ENCODE peak calls at places on chromosomes 2 and 18, in five cellular contexts. I is A549, Y is K562, P is HepG2, N is endothelial cell of umbilical vein. D is an unnamed sample. For H3K9me3, the result is how much of the 10 kb centered on the place peaks cover.

GRCh38 chr18:41391616-41392610 is 563.1 kb upstream of the PIK3C3 start:
- DNase-seq in I (peak), Y (no peak), P (peak), N (peak), D (no peak)

GRCh38 chr2:28780496-28780895 is 28.9 kb downstream of the PPP1CB start:
- DNase-seq in I (no peak), Y (no peak), P (no peak), N (no peak), D (no peak)

GRCh38 chr2:9310390-9310789 is 103.8 kb downstream of the ASAP2 start:
- DNase-seq in I (peak), Y (no peak), P (no peak), N (peak), D (no peak)

GRCh38 chr18:53715243-53715853 is 509.1 kb downstream of the MBD2 start:
- DNase-seq in I (no peak), Y (no peak), P (no peak), N (no peak), D (no peak)

GRCh38 chr2:160516547-160517365 is 23.1 kb upstream of the RBMS1 start:
- DNase-seq in I (no peak), Y (no peak), P (no peak), N (no peak), D (no peak)

GRCh38 chr18:78913830-78914585 is 65.6 kb upstream of the SALL3 start:
- DNase-seq in I (no peak), Y (no peak), P (no peak), N (no peak), D (no peak)

GRCh38 chr2:173126819-173127218 is 51.2 kb downstream of the MAP3K20 start:
- DNase-seq in I (no peak), Y (no peak), P (no peak), N (no peak), D (no peak)

GRCh38 chr2:152222975-152223638 is 47.5 kb upstream of the STAM2 start:
- DNase-seq in I (no peak), Y (no peak), P (peak), N (peak), D (no peak)

GRCh38 chr2:203122317-203122998 is 107.8 kb downstream of the NBEAL1 start:
- DNase-seq in I (peak), Y (no peak), P (peak), N (peak), D (no peak)

GRCh38 chr2:56757884-56758545 is 574.2 kb downstream of the CCDC85A start:
- DNase-seq in I (no peak), Y (no peak), P (no peak), N (no peak), D (no peak)

DNA sequence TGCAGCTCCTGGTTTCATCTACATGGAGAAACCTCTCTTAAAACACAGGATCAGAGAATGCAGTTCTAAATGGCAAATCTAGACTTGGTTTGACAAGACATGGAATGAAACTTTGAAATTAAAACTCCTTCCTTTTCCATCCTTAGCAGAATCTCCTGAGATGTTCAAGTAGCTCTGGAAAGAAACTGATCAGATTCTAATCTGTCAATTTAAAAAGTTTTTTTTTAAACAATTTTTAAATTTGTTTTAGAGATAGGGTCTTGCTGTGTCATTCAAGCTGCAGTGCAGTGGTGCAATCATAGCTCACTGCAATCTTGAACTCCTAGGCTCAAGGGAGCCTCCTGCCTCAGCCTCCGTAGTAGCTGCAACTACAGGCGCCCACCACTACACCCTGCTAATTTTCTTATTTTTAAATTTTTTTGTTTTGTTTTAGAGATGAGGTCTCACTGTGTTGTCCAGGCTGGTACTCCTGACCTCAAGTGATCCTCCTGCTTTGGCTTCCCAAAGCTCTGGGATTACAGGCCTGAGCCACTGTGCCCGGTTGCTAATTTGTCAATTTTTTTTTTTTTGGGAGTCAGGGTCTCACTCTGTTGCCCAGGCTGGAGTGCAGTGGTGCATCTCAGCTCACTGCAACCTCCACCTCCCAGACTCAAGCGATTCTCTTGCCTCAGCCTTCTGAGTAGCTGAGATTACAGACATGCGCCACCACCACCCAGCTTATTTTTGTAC is 216.7 kb downstream of the TGIF1 start:
- DNase-seq in I (no peak), Y (no peak), P (no peak), N (no peak), D (no peak)
- TF ChIP-seq MYC in I (no peak), Y (no peak), P (no peak), N (no peak), D (no peak)

GRCh38 chr2:234666911-234667310 is 170.0 kb upstream of the ARL4C start:
- DNase-seq in I (no peak), Y (no peak), P (no peak), N (no peak), D (no peak)

GRCh38 chr2:234665304-234665703 is 168.4 kb upstream of the ARL4C start:
- DNase-seq in I (no peak), Y (no peak), P (no peak), N (no peak), D (no peak)

GRCh38 chr2:234661146-234661545 is 164.3 kb upstream of the ARL4C start:
- DNase-seq in I (no peak), Y (no peak), P (no peak), N (no peak), D (no peak)

DNA sequence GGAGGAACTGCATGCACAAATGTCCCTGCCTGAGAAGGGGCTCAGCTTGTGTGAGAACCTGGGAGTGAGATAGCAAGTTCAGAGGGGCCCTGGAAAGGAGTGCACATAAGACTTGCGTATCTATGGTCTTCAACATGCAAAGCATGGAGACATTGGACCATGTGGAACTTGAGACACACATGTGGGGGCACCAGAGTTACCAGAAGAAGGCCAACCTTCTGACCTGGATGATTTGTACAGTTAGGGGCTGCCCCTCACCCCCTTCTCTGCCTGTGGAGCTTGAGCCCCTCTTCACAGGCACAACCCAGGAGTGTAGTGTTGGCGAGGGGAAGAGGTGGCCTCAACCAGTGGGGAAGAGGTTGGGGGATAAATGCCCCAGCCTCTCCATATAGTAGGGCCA is 165.0 kb upstream of the ARL4C start:
- DNase-seq in I (no peak), Y (no peak), P (no peak), N (no peak), D (no peak)
- H3K9me3 ChIP-seq in I (under half), Y (under half), P (under half), N (under half), D (under half)

DNA sequence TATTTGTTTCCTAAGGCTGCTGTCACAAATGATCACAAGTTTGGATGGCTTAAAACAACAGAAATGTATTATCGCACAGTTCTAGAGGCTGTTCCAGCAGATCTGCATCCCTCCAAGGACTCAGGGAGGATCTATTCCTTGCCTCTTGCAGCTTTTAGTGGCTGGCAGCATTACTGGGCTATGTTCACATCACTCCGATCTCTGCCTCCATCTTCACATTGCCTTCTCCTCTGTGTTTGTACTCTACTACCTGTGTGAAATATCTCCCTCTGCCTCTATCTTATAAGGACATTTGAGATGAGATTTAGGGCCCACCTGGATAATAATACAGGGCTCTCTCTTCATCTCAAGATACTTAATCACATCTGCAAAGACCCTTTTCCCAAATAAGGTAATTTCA is 18.9 kb downstream of the NDC80 start:
- DNase-seq in I (no peak), Y (no peak), P (no peak), N (no peak), D (no peak)
- H3K4me3 ChIP-seq in I (no peak), Y (no peak), P (no peak), N (no peak), D (no peak)

GRCh38 chr2:236210536-236210935 is 42.4 kb upstream of the GBX2 start:
- DNase-seq in I (no peak), Y (no peak), P (no peak), N (no peak), D (no peak)
- TF ChIP-seq MYC in I (no peak), Y (no peak), P (no peak), N (no peak), D (no peak)

GRCh38 chr2:3657881-3658280 is at the start of gene ALLC:
- DNase-seq in I (no peak), Y (no peak), P (no peak), N (no peak), D (no peak)

GRCh38 chr2:3656762-3657691 is 973 bp upstream of the ALLC start:
- DNase-seq in I (no peak), Y (no peak), P (peak), N (no peak), D (no peak)

GRCh38 chr2:3654464-3655225 is 3.4 kb upstream of the ALLC start:
- DNase-seq in I (no peak), Y (no peak), P (no peak), N (no peak), D (no peak)

GRCh38 chr2:3654031-3654430 is 4.0 kb upstream of the ALLC start:
- DNase-seq in I (no peak), Y (no peak), P (no peak), N (no peak), D (no peak)

GRCh38 chr2:3655871-3656761 is 1.9 kb upstream of the ALLC start:
- DNase-seq in I (no peak), Y (no peak), P (no peak), N (no peak), D (no peak)
- H3K9me3 ChIP-seq in I (under half), Y (under half), P (under half), N (under half), D (under half)

D was measured in GM12878.